ENCODE peak calls at places on chromosomes 5 and 9, in seven cellular contexts. H is IMR-90, B is right atrium auricular region, G is stomach, Y is MM.1S, I is A549, C is dorsolateral prefrontal cortex. U is an unnamed sample.

GRCh38 chr5:55530669-55531068 is 4.1 kb downstream of the PLPP1 start:
- DNase-seq in C (no peak), H (no peak), G (no peak), Y (no peak), B (no peak), I (no peak), U (no peak)

GRCh38 chr5:3911111-3911510 is 315.5 kb downstream of the IRX1 start:
- DNase-seq in I (no peak), G (no peak), Y (no peak), C (no peak), B (no peak), H (no peak), U (no peak)

GRCh38 chr9:20835364-20836286 is 151.6 kb downstream of the FOCAD start:
- DNase-seq in I (peak), G (no peak), B (no peak), Y (no peak), H (peak), C (no peak), U (no peak)

GRCh38 chr9:76459691-76460635 is 981 bp downstream of the GCNT1 start:
- DNase-seq in Y (peak), C (peak), H (peak), I (peak), G (peak), B (no peak), U (no peak)

GRCh38 chr5:958701-959571 is 49.7 kb upstream of the NKD2 start:
- DNase-seq in C (peak), H (peak), I (peak), B (peak), G (peak), Y (no peak), U (peak)

GRCh38 chr5:180126716-180127681 is 55.4 kb upstream of the RNF130 start:
- DNase-seq in H (no peak), B (peak), C (no peak), Y (no peak), G (peak), I (peak), U (peak)

GRCh38 chr5:11504794-11505193 is 399.5 kb downstream of the CTNND2 start:
- DNase-seq in Y (no peak), B (no peak), G (no peak), C (no peak), H (no peak), I (no peak), U (no peak)

GRCh38 chr9:127114606-127115005 is 7.8 kb downstream of the ANGPTL2 start:
- DNase-seq in G (no peak), Y (no peak), I (no peak), B (no peak), H (no peak), C (no peak), U (no peak)

GRCh38 chr9:7011395-7012067 is 253.8 kb downstream of the KDM4C start:
- DNase-seq in I (no peak), Y (no peak), B (no peak), H (no peak), C (no peak), G (no peak), U (no peak)

GRCh38 chr9:112754578-112754977 is 4.0 kb downstream of the SNX30 start:
- DNase-seq in B (no peak), C (no peak), I (no peak), H (peak), G (no peak), Y (no peak), U (no peak)

GRCh38 chr5:178555771-178556211 is 34.4 kb downstream of the COL23A1 start:
- DNase-seq in H (no peak), I (no peak), Y (no peak), G (no peak), C (no peak), B (no peak), U (no peak)

GRCh38 chr5:31638286-31638685 is 645 bp upstream of the PDZD2 start:
- DNase-seq in C (peak), G (no peak), I (no peak), H (no peak), B (no peak), Y (no peak), U (no peak)

GRCh38 chr5:180589771-180590542 is 1.3 kb downstream of the SCGB3A1 start:
- DNase-seq in B (no peak), H (no peak), C (no peak), I (no peak), Y (peak), G (no peak), U (no peak)

DNA sequence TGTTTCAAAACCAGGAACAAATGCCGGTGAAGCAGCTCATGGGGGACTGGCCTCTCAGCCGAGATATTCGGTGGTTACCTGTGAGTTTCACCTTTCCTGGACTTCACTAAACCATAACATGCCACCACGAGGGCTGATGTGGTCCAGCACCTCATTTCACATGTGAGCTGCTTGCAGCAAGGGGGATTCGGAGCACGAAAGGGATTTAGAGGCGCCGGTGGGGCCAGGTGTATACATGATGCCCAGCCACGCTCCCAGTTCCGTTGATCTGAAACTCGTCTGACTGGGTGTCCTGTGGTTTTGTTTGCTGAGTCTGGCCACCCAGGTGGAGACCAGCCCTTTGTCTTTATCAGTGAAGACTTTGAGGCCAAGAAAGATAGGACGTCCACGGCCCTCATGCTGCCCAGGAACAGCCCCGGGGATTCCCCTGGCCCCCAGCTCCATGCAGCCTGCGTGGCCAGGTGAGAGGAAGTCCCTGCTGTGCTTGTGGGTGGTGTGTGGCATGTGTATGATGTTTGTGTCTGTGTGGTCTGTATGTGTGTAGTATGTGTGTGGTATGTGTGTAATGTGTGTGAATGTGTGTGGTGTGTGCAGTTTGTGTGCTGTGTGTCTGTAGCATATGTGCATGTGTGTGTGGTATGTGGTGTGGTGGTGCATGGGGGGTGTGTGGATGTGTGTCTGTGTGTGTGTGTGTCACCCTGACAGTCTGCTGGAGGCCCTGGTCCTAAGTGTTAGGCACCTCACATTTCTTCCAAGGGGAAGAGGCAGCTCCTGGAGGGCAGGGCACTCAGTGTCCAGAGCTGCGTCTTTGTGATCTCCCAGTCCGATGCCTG is 23.4 kb downstream of the PHF2 start:
- DNase-seq in Y (no peak), G (no peak), B (peak), C (no peak), H (no peak), I (no peak), U (peak)
- H3K27ac ChIP-seq in Y (no peak), G (no peak), B (no peak), C (no peak), H (no peak), I (no peak), U (no peak)

GRCh38 chr9:468766-469496 is 254.3 kb downstream of the DOCK8 start:
- DNase-seq in B (no peak), C (no peak), I (no peak), H (no peak), G (no peak), Y (peak), U (no peak)
- H3K27ac ChIP-seq in B (peak), C (no peak), I (no peak), H (peak), G (peak), Y (peak), U (peak)

GRCh38 chr9:116812231-116813028 is 125.3 kb downstream of the TRIM32 start:
- DNase-seq in B (no peak), C (peak), G (no peak), Y (no peak), I (no peak), H (peak), U (no peak)

GRCh38 chr9:116817762-116818161 is 130.7 kb downstream of the TRIM32 start:
- DNase-seq in H (no peak), C (no peak), I (no peak), G (no peak), B (no peak), Y (no peak), U (no peak)

GRCh38 chr9:116813029-116813295 is 125.9 kb downstream of the TRIM32 start:
- DNase-seq in B (no peak), I (no peak), G (no peak), Y (no peak), H (no peak), C (no peak), U (no peak)

GRCh38 chr9:116816484-116816883 is 129.4 kb downstream of the TRIM32 start:
- DNase-seq in C (no peak), H (no peak), B (no peak), I (no peak), Y (no peak), G (no peak), U (no peak)

DNA sequence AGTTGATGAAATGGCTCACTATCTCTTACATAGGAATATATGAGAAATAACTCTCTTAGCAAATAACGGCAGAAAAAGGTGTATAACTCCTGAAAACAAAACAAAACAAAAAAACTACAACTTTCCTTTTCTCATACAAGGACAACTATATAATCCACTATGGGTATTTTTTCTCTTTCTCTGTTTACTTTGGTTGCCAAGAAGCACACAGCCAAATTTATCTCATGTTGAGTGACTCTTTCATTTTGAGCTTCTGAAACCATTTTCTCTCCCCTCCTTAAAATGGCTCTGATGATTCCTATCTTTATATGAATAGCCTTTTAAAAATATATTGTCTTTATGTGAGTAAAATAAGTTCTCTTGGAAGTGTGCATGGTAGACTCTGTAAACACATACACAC is 128.7 kb downstream of the TRIM32 start:
- DNase-seq in B (no peak), H (no peak), G (no peak), C (no peak), I (no peak), Y (no peak), U (no peak)
- H3K27ac ChIP-seq in B (no peak), H (no peak), G (no peak), C (no peak), I (no peak), Y (no peak), U (no peak)

DNA sequence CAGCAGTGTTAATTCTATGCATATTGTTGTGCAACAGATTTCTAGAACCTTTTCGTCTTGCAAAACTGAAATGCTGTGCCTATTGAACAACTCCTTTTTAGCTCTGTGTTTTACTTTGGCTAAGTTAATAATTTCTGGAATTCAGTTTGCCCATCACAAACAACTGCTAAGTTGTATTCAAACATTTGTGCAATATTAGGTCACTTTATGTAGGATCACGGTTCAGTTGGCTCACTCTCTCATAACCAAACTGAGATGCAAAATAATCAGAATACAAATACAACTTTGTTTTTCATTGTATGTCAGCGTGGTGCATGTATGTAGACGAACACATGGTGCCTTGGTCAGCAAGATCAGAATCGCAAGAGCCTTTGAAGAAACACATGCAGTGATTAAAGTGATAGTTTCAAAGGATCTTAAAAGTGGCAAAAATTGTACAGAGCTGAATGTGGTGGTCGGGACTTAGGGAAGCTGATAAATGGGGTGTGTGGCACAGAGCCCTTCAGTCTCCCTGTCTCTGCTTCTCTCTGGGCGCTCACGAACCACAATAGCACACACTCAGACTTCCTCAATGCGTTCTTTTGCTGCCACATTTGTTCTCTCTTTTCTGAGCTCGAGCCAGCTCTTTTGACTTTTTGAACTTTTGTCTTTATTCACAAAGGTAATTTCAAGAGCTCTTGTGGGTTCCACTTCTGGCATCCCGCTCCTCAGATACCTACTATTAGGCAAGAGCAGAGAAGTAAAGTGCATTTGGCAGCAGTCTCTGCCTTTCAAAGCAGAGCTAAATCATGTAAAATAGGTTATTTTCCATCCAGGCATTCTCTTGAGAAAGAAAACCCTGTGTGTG is 112.4 kb upstream of the CTSL start:
- DNase-seq in Y (no peak), G (peak), I (peak), H (no peak), C (no peak), B (no peak), U (peak)
- H3K27ac ChIP-seq in Y (no peak), G (peak), I (peak), H (no peak), C (no peak), B (no peak), U (no peak)

DNA sequence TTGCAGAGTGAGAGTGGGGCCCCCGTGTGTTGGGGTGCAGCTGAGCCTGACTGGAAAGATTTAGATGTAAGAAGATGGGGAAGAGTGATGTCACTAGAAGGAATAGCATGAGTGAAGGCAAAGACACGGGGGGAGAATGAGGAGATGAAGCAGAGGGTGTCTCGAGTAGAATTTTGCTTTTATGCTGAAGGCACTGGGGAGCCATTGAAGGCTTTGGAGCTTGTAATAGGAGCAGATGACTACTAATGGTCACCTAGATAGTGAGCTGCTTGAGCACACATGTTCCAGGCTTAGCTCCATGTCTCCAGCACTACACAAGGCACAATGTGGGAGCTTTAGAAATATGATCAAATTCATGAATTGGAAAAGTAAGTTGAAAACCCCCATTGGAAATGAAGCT is 32.1 kb downstream of the COL15A1 start:
- DNase-seq in C (no peak), Y (no peak), G (no peak), H (no peak), I (no peak), B (no peak), U (no peak)
- H3K27ac ChIP-seq in C (no peak), Y (no peak), G (peak), H (no peak), I (no peak), B (peak), U (no peak)